ENCODE peak calls at places on chromosomes 11 and 22, in six cellular contexts. K is Peyer's patch, N is GM23248, M is SJSA1, U is mesendoderm, W is lung. G is an unnamed sample.

GRCh38 chr22:38069372-38070249 is 12.4 kb downstream of the PICK1 start:
- DNase-seq in K (no peak), N (peak; percentile 21), M (peak; percentile 68), U (no peak), W (no peak), G (no peak)

GRCh38 chr11:128879817-128880216 is 11.3 kb upstream of the KCNJ5 start:
- DNase-seq in K (no peak), N (peak; percentile 26), M (no peak), U (peak; percentile 80), W (no peak), G (no peak)

GRCh38 chr22:33921576-33922181 is 1.4 kb upstream of the LARGE1 start:
- DNase-seq in K (peak; percentile 46), N (peak; percentile 76), M (peak; percentile 73), U (peak; percentile 82), W (peak; percentile 46), G (no peak)

GRCh38 chr11:125941241-125941605 is 4.6 kb upstream of the VSIG10L2 start:
- DNase-seq in K (no peak), N (no peak), M (no peak), U (no peak), W (no peak), G (no peak)

GRCh38 chr22:45521178-45521577 is 18.5 kb downstream of the FBLN1 start:
- DNase-seq in K (no peak), N (no peak), M (no peak), U (no peak), W (no peak), G (no peak)

GRCh38 chr11:133821776-133822175 is 23.5 kb downstream of the SPATA19 start:
- DNase-seq in K (no peak), N (peak; percentile 22), M (no peak), U (peak; percentile 90), W (peak; percentile 56), G (peak; percentile 78)

GRCh38 chr11:121482231-121483129 is 29.7 kb upstream of the SORL1-AS1 start:
- DNase-seq in K (peak; percentile 59), N (peak; percentile 5), M (no peak), U (peak; percentile 75), W (no peak), G (no peak)

GRCh38 chr22:30420401-30421178 is 5.0 kb upstream of the MTFP1 start:
- DNase-seq in K (no peak), N (peak; percentile 93), M (peak; percentile 82), U (no peak), W (no peak), G (no peak)

GRCh38 chr11:78036313-78036712 is 13.2 kb upstream of the KCTD14 start:
- DNase-seq in K (no peak), N (no peak), M (no peak), U (no peak), W (no peak), G (no peak)
- H3K4me1 ChIP-seq in K (no peaks in the 10 kb centered on the region), N (peaks cover 22% of the 10 kb centered on the region), M (peaks cover 20% of the 10 kb centered on the region), U (no peaks in the 10 kb centered on the region), W (peaks cover 8% of the 10 kb centered on the region), G (no peaks in the 10 kb centered on the region)

DNA sequence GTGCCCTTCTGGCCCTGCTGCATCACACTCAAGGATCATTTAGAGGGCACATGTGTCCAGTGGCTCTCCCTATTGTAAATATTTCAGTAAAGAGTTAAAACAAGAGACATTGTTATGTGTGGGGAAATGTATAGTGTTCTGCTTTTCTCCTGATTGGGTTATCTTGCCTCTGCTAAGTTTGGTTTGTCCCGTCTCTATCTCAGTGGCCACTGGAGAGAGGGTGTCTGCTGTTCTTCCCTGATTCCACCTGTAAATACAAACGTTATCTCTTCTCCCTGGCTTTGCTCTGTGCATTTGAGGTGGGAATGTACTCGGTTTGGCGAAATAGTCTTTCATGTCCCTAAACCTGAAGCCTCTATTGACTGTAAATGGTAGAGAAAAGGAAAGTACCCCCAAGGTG is 6.3 kb downstream of the MIEF1 start:
- DNase-seq in K (no peak), N (no peak), M (no peak), U (no peak), W (no peak), G (no peak)
- H3K36me3 ChIP-seq in K (no peaks in the 10 kb centered on the region), N (peaks cover 32% of the 10 kb centered on the region), M (peaks cover 91% of the 10 kb centered on the region), U (peaks cover 35% of the 10 kb centered on the region), W (peaks cover 56% of the 10 kb centered on the region), G (peaks cover 34% of the 10 kb centered on the region)

GRCh38 chr11:61695917-61696316 is 15.7 kb downstream of the DAGLA start:
- DNase-seq in K (peak; percentile 55), N (peak; percentile 95), M (peak; percentile 92), U (peak; percentile 52), W (peak; percentile 69), G (no peak)
- H3K27ac ChIP-seq in K (peak overlapping the region; percentile 52), N (peak overlapping the region; percentile 13), M (peak overlapping the region; percentile 36), U (no peak overlapping the region), W (peak overlapping the region; percentile 71), G (no peak overlapping the region)

GRCh38 chr11:48012051-48012391 is 31.7 kb downstream of the PTPRJ start:
- DNase-seq in K (no peak), N (no peak), M (no peak), U (no peak), W (no peak), G (no peak)
- H3K4me1 ChIP-seq in K (peaks cover 8% of the 10 kb centered on the region), N (peaks cover 10% of the 10 kb centered on the region), M (peaks cover 35% of the 10 kb centered on the region), U (peaks cover 6% of the 10 kb centered on the region), W (peaks cover 19% of the 10 kb centered on the region), G (peaks cover 5% of the 10 kb centered on the region)

GRCh38 chr22:22590136-22590891 is 31.2 kb upstream of the PRAME start:
- DNase-seq in K (no peak), N (no peak), M (no peak), U (no peak), W (no peak), G (no peak)

GRCh38 chr22:22593964-22594656 is 35.0 kb upstream of the PRAME start:
- DNase-seq in K (peak; percentile 65), N (peak; percentile 58), M (peak; percentile 13), U (peak; percentile 72), W (peak; percentile 40), G (peak; percentile 35)

GRCh38 chr22:22595001-22595835 is 36.2 kb upstream of the PRAME start:
- DNase-seq in K (no peak), N (no peak), M (no peak), U (no peak), W (no peak), G (no peak)

GRCh38 chr22:22591348-22592299 is 32.6 kb upstream of the PRAME start:
- DNase-seq in K (no peak), N (peak; percentile 17), M (no peak), U (no peak), W (no peak), G (no peak)

GRCh38 chr22:22593250-22593649 is 34.2 kb upstream of the PRAME start:
- DNase-seq in K (no peak), N (no peak), M (no peak), U (no peak), W (no peak), G (no peak)
- H3K36me3 ChIP-seq in K (no peaks in the 10 kb centered on the region), N (no peaks in the 10 kb centered on the region), M (no peaks in the 10 kb centered on the region), U (no peaks in the 10 kb centered on the region), W (no peaks in the 10 kb centered on the region), G (no peaks in the 10 kb centered on the region)